ENCODE peak calls at places on chromosomes 3 and 15, in six cellular contexts. P is HepG2, J is H1, C is GM12878, T is K562, I is SK-N-SH. R is an unnamed sample.

GRCh38 chr15:70328137-70329115 is 230.7 kb upstream of the TLE3 start:
- DNase-seq in I (no peak), C (no peak), P (no peak), T (no peak), J (no peak), R (peak)

GRCh38 chr3:171654809-171655208 is 155.5 kb downstream of the PLD1 start:
- DNase-seq in T (no peak), J (no peak), P (no peak), I (no peak), C (no peak), R (no peak)

GRCh38 chr3:141485578-141486415 is 1.0 kb upstream of the RASA2 start:
- DNase-seq in T (peak), I (no peak), P (peak), J (no peak), C (no peak), R (peak)

GRCh38 chr15:67105065-67105951 is 39.9 kb downstream of the SMAD3 start:
- DNase-seq in T (no peak), I (no peak), J (no peak), C (no peak), P (peak), R (no peak)

GRCh38 chr3:103134023-103134724 is 699.4 kb downstream of the ZPLD1 start:
- DNase-seq in J (no peak), P (no peak), C (no peak), T (no peak), I (no peak), R (no peak)

GRCh38 chr3:196639517-196640500 is at the start of gene NRROS:
- DNase-seq in P (no peak), I (peak), T (peak), J (peak), C (no peak), R (peak)

GRCh38 chr15:73560501-73561117 is 72.6 kb downstream of the NPTN start:
- DNase-seq in C (peak), J (no peak), T (peak), I (peak), P (peak), R (no peak)

GRCh38 chr3:100982710-100983109 is 10.5 kb downstream of the ABI3BP start:
- DNase-seq in T (no peak), I (no peak), J (no peak), C (no peak), P (no peak), R (no peak)

GRCh38 chr15:60635507-60636352 is 156.8 kb upstream of the ICE2 start:
- DNase-seq in I (no peak), J (no peak), C (peak), P (no peak), T (no peak), R (peak)
- H3K4me3 ChIP-seq in I (no peak), J (no peak), C (no peak), P (no peak), T (no peak), R (no peak)

GRCh38 chr15:68924866-68925599 is 5.3 kb upstream of the SPESP1 start:
- DNase-seq in C (peak), J (peak), I (peak), T (peak), P (peak), R (peak)
- TF ChIP-seq GABPA in C (no peak), J (no peak), I (no peak), T (no peak), P (no peak), R (no peak)

GRCh38 chr3:195259146-195259563 is 11.8 kb downstream of the XXYLT1 start:
- DNase-seq in I (peak), P (no peak), J (no peak), T (peak), C (no peak), R (no peak)

GRCh38 chr3:195256639-195257453 is 14.1 kb downstream of the XXYLT1 start:
- DNase-seq in P (no peak), T (no peak), I (no peak), C (no peak), J (no peak), R (no peak)

GRCh38 chr3:195259564-195260285 is 11.2 kb downstream of the XXYLT1 start:
- DNase-seq in P (peak), C (peak), J (no peak), I (peak), T (peak), R (peak)

GRCh38 chr3:195257454-195258448 is 13.2 kb downstream of the XXYLT1 start:
- DNase-seq in C (no peak), P (no peak), J (no peak), T (no peak), I (peak), R (no peak)

DNA sequence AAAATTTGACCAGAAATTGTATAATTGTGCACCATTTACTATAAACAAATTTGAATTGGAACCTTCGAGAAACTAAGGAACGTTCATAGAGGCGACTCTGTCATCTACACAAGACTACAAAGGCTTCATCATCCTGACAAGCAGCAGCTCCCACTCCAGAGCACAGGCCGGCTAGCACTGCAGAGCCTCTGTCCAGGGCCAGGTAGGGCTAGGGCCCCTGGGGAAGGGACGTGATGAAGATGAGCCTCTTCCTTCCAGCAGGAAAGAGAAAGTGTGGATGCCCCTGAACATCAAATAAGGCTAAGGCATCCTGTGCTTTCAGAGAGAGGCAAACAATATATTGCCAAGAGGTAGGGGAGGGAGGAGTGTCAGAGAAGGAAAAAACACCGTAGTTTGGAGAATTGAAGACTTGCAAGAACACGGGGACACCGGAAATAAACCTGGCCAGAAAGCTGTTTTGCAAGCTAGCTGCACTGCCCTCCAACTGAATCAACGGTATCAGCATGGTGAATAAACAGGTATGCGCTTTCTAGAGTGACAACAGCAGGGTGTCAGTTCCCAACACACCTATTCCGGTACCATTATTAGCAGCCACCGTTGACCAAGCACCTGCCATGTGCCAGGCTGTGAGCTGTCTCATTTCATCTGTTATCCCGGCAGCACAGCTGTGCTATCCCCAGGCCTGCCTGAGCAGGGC is 12.4 kb downstream of the XXYLT1 start:
- DNase-seq in P (peak), T (no peak), C (no peak), I (no peak), J (no peak), R (no peak)
- H3K4me3 ChIP-seq in P (no peak), T (no peak), C (peak), I (no peak), J (no peak), R (no peak)

GRCh38 chr3:19866751-19867347 is 67.2 kb downstream of the EFHB start:
- DNase-seq in J (peak), T (peak), C (peak), I (peak), P (peak), R (no peak)
- TF ChIP-seq GABPA in J (no peak), T (no peak), C (no peak), I (no peak), P (no peak), R (no peak)

DNA sequence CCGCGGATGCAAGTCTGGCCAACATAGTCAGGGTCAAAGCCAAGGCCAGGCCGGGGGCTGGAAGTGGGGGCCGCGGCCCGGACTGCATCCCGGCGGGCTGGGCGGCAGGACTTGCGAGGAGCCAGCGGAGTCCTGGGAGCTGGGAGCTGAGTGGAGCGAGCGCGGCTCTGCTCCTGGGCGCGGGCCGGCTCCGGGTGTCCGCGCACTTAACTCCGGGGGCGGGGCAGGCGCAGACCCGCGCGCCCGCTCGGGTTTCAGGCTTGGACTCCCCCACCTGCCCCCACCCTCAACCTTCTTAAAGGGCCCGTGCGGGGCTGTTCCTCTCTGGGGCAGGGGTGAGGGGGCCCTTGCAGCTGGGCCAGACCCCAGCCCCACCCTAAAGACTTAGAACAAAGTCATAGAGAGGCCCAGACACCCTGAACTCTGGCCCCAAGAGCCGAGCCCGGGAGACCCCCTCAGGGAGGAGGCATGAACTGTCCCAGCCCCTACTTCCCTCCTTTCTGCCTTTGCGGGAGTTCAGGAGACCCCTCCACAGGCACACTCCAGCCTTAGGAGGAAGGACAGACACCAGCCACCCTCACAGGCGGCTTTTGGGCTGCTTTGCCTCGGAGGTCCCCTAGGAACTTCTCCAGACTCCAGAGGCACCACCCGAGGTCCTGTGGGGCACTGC is at the start of gene CSPG4:
- DNase-seq in C (no peak), P (no peak), I (no peak), T (peak), J (no peak), R (no peak)
- H3K4me3 ChIP-seq in C (no peak), P (peak), I (no peak), T (no peak), J (peak), R (no peak)

DNA sequence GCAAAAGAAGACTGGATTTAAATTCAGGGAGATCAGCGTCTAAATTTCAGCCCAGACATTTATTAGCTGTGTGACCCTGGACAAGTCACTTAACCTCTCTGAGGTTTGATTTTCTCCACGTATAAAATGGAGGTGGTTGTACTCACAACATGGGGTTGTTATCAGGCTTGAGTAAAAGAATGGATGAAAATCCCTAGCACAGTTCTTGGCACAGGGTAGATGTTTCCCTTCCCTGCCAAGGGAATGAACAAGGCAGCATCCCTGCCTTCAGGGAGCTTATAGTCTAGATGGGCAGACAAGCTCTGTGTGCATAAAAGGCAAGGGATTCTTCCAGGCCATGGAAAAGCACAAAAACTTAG is 50.2 kb upstream of the MRPS22 start:
- DNase-seq in T (no peak), C (no peak), J (no peak), P (no peak), I (no peak), R (no peak)
- TF ChIP-seq GABPA in T (no peak), C (no peak), J (no peak), P (no peak), I (no peak), R (no peak)

R was measured in HL-60.